ENCODE peak calls at places on chromosomes 7 and 10, in ten cellular contexts. One of them, this sample, is unnamed.
A peak's percentile ranks its signal among the peaks of the same experiment; 100 is the strongest.

GRCh38 chr10:49202266-49202665 is 14.1 kb upstream of the TMEM273 start:
- DNase-seq in transverse colon: no peak
- DNase-seq in mammary epithelial cell: no peak
- DNase-seq in psoas muscle: no peak
- DNase-seq in breast epithelium: no peak
- DNase-seq in thyroid gland: no peak
- DNase-seq in A549: no peak
- DNase-seq in endothelial cell: no peak
- DNase-seq in GM13977: no peak
- DNase-seq in adrenal gland: no peak
- DNase-seq in this sample: no peak

GRCh38 chr7:148699772-148700629 is 1.3 kb downstream of the CUL1 start:
- DNase-seq in adrenal gland: no peak
- DNase-seq in transverse colon: no peak
- DNase-seq in endothelial cell: no peak
- DNase-seq in A549: peak; percentile 9
- DNase-seq in GM13977: no peak
- DNase-seq in mammary epithelial cell: no peak
- DNase-seq in thyroid gland: no peak
- DNase-seq in breast epithelium: no peak
- DNase-seq in psoas muscle: no peak
- DNase-seq in this sample: no peak

GRCh38 chr7:8325067-8325466 is 63.1 kb upstream of the ICA1 start:
- DNase-seq in GM13977: no peak
- DNase-seq in endothelial cell: no peak
- DNase-seq in breast epithelium: no peak
- DNase-seq in mammary epithelial cell: peak; percentile 20
- DNase-seq in psoas muscle: no peak
- DNase-seq in A549: no peak
- DNase-seq in transverse colon: no peak
- DNase-seq in thyroid gland: no peak
- DNase-seq in adrenal gland: no peak
- DNase-seq in this sample: no peak

GRCh38 chr10:101273330-101273729 is 44.1 kb upstream of the LBX1 start:
- DNase-seq in mammary epithelial cell: peak; percentile 25
- DNase-seq in GM13977: no peak
- DNase-seq in A549: no peak
- DNase-seq in psoas muscle: no peak
- DNase-seq in thyroid gland: no peak
- DNase-seq in breast epithelium: no peak
- DNase-seq in adrenal gland: no peak
- DNase-seq in transverse colon: no peak
- DNase-seq in endothelial cell: no peak
- DNase-seq in this sample: no peak

GRCh38 chr7:87628780-87629569 is 777 bp downstream of the RUNDC3B start:
- DNase-seq in endothelial cell: peak; percentile 20
- DNase-seq in thyroid gland: peak; percentile 57
- DNase-seq in psoas muscle: peak; percentile 17
- DNase-seq in mammary epithelial cell: peak; percentile 49
- DNase-seq in A549: peak; percentile 11
- DNase-seq in breast epithelium: no peak
- DNase-seq in transverse colon: peak; percentile 73
- DNase-seq in adrenal gland: peak; percentile 89
- DNase-seq in GM13977: peak; percentile 17
- DNase-seq in this sample: no peak

GRCh38 chr10:22897371-22897770 is 30.5 kb upstream of the ARMC3 start:
- DNase-seq in adrenal gland: no peak
- DNase-seq in breast epithelium: no peak
- DNase-seq in transverse colon: no peak
- DNase-seq in GM13977: no peak
- DNase-seq in mammary epithelial cell: no peak
- DNase-seq in psoas muscle: no peak
- DNase-seq in endothelial cell: no peak
- DNase-seq in thyroid gland: no peak
- DNase-seq in A549: no peak
- DNase-seq in this sample: no peak

GRCh38 chr10:124308811-124309210 is 109.9 kb downstream of the OAT start:
- DNase-seq in transverse colon: no peak
- DNase-seq in breast epithelium: no peak
- DNase-seq in GM13977: no peak
- DNase-seq in adrenal gland: no peak
- DNase-seq in mammary epithelial cell: no peak
- DNase-seq in endothelial cell: no peak
- DNase-seq in thyroid gland: no peak
- DNase-seq in A549: no peak
- DNase-seq in psoas muscle: no peak
- DNase-seq in this sample: no peak

GRCh38 chr7:75621124-75621523 is 117.6 kb downstream of the HIP1 start:
- DNase-seq in GM13977: no peak
- DNase-seq in psoas muscle: no peak
- DNase-seq in adrenal gland: no peak
- DNase-seq in transverse colon: no peak
- DNase-seq in breast epithelium: no peak
- DNase-seq in A549: no peak
- DNase-seq in thyroid gland: no peak
- DNase-seq in endothelial cell: no peak
- DNase-seq in mammary epithelial cell: no peak
- DNase-seq in this sample: no peak

GRCh38 chr7:76131872-76132271 is 69.8 kb upstream of the SRRM3 start:
- DNase-seq in GM13977: no peak
- DNase-seq in breast epithelium: no peak
- DNase-seq in adrenal gland: no peak
- DNase-seq in mammary epithelial cell: no peak
- DNase-seq in psoas muscle: no peak
- DNase-seq in endothelial cell: no peak
- DNase-seq in A549: no peak
- DNase-seq in transverse colon: no peak
- DNase-seq in thyroid gland: no peak
- DNase-seq in this sample: no peak

GRCh38 chr7:2635810-2636701 is 4.3 kb downstream of the TTYH3 start:
- DNase-seq in mammary epithelial cell: no peak
- DNase-seq in endothelial cell: no peak
- DNase-seq in adrenal gland: peak; percentile 90
- DNase-seq in thyroid gland: peak; percentile 98
- DNase-seq in A549: no peak
- DNase-seq in GM13977: no peak
- DNase-seq in psoas muscle: peak; percentile 64
- DNase-seq in transverse colon: no peak
- DNase-seq in breast epithelium: no peak
- DNase-seq in this sample: peak; percentile 68

GRCh38 chr7:133846203-133846945 is 280.8 kb upstream of the LRGUK start:
- DNase-seq in breast epithelium: no peak
- DNase-seq in thyroid gland: no peak
- DNase-seq in transverse colon: no peak
- DNase-seq in GM13977: no peak
- DNase-seq in A549: no peak
- DNase-seq in adrenal gland: no peak
- DNase-seq in endothelial cell: no peak
- DNase-seq in mammary epithelial cell: no peak
- DNase-seq in psoas muscle: no peak
- DNase-seq in this sample: no peak

GRCh38 chr10:26488344-26488743 is 50.2 kb downstream of the APBB1IP start:
- DNase-seq in breast epithelium: no peak
- DNase-seq in mammary epithelial cell: no peak
- DNase-seq in A549: peak; percentile 70
- DNase-seq in thyroid gland: no peak
- DNase-seq in adrenal gland: no peak
- DNase-seq in GM13977: no peak
- DNase-seq in endothelial cell: no peak
- DNase-seq in psoas muscle: no peak
- DNase-seq in transverse colon: no peak
- DNase-seq in this sample: no peak

GRCh38 chr10:5303504-5303903 is 61.3 kb upstream of the UCN3 start:
- DNase-seq in mammary epithelial cell: no peak
- DNase-seq in endothelial cell: no peak
- DNase-seq in GM13977: no peak
- DNase-seq in adrenal gland: no peak
- DNase-seq in A549: no peak
- DNase-seq in transverse colon: no peak
- DNase-seq in psoas muscle: no peak
- DNase-seq in thyroid gland: no peak
- DNase-seq in breast epithelium: no peak
- DNase-seq in this sample: no peak

GRCh38 chr7:50119815-50120637 is 27.0 kb upstream of the ZPBP start:
- DNase-seq in GM13977: peak; percentile 7
- DNase-seq in transverse colon: no peak
- DNase-seq in A549: peak; percentile 5
- DNase-seq in thyroid gland: no peak
- DNase-seq in psoas muscle: no peak
- DNase-seq in breast epithelium: no peak
- DNase-seq in adrenal gland: no peak
- DNase-seq in endothelial cell: peak; percentile 50
- DNase-seq in mammary epithelial cell: no peak
- DNase-seq in this sample: no peak

GRCh38 chr10:69004821-69005220 is 16.2 kb downstream of the KIFBP start:
- DNase-seq in mammary epithelial cell: no peak
- DNase-seq in transverse colon: no peak
- DNase-seq in A549: peak; percentile 47
- DNase-seq in endothelial cell: no peak
- DNase-seq in adrenal gland: no peak
- DNase-seq in GM13977: peak; percentile 39
- DNase-seq in thyroid gland: no peak
- DNase-seq in breast epithelium: no peak
- DNase-seq in psoas muscle: no peak
- DNase-seq in this sample: peak; percentile 26

GRCh38 chr10:119333146-119333792 is 125.9 kb downstream of the GRK5 start:
- DNase-seq in endothelial cell: no peak
- DNase-seq in mammary epithelial cell: peak; percentile 30
- DNase-seq in breast epithelium: no peak
- DNase-seq in GM13977: no peak
- DNase-seq in adrenal gland: no peak
- DNase-seq in transverse colon: no peak
- DNase-seq in psoas muscle: no peak
- DNase-seq in thyroid gland: no peak
- DNase-seq in A549: no peak
- DNase-seq in this sample: no peak

DNA sequence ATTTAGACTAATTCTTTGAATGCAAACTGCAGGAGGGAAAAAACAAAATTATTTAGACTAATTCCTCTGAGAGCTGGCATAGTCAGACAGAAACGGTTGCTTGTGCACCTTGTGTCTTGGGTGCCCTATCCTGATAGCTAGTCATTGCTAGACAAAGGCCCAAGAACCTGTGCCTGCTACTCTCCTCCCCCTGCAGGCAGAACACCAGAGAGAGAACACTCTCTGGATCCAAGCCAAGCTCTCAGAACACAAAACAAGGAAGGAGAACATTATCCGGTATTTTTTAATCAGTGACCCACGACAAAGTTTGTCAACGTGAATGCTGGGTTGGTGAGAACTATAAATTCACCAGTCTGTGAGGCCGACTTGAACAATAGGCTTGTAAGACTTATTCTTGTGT is 18.9 kb upstream of the PPP1R9A start:
- DNase-seq in mammary epithelial cell: peak; percentile 8
- DNase-seq in adrenal gland: peak; percentile 65
- DNase-seq in transverse colon: peak; percentile 19
- DNase-seq in A549: peak; percentile 47
- DNase-seq in GM13977: no peak
- DNase-seq in psoas muscle: no peak
- DNase-seq in thyroid gland: peak; percentile 72
- DNase-seq in endothelial cell: no peak
- DNase-seq in breast epithelium: peak; percentile 23
- DNase-seq in this sample: no peak
- TF ChIP-seq CTCF in mammary epithelial cell: peak; percentile 37
- TF ChIP-seq CTCF in adrenal gland: peak; percentile 10
- TF ChIP-seq CTCF in transverse colon: peak; percentile 20
- TF ChIP-seq CTCF in A549: no peak
- TF ChIP-seq CTCF in GM13977: no peak
- TF ChIP-seq CTCF in psoas muscle: no peak
- TF ChIP-seq CTCF in thyroid gland: peak; percentile 50
- TF ChIP-seq CTCF in endothelial cell: no peak
- TF ChIP-seq CTCF in breast epithelium: no peak
- TF ChIP-seq CTCF in this sample: peak; percentile 24

GRCh38 chr10:44949127-44949802 is 10.3 kb upstream of the RASSF4 start:
- DNase-seq in GM13977: no peak
- DNase-seq in psoas muscle: no peak
- DNase-seq in adrenal gland: peak; percentile 23
- DNase-seq in breast epithelium: no peak
- DNase-seq in endothelial cell: no peak
- DNase-seq in transverse colon: no peak
- DNase-seq in A549: no peak
- DNase-seq in mammary epithelial cell: no peak
- DNase-seq in thyroid gland: no peak
- DNase-seq in this sample: no peak
- TF ChIP-seq CTCF in GM13977: no peak
- TF ChIP-seq CTCF in psoas muscle: no peak
- TF ChIP-seq CTCF in adrenal gland: no peak
- TF ChIP-seq CTCF in breast epithelium: no peak
- TF ChIP-seq CTCF in endothelial cell: no peak
- TF ChIP-seq CTCF in transverse colon: no peak
- TF ChIP-seq CTCF in A549: no peak
- TF ChIP-seq CTCF in mammary epithelial cell: peak; percentile 2
- TF ChIP-seq CTCF in thyroid gland: no peak
- TF ChIP-seq CTCF in this sample: peak; percentile 8

DNA sequence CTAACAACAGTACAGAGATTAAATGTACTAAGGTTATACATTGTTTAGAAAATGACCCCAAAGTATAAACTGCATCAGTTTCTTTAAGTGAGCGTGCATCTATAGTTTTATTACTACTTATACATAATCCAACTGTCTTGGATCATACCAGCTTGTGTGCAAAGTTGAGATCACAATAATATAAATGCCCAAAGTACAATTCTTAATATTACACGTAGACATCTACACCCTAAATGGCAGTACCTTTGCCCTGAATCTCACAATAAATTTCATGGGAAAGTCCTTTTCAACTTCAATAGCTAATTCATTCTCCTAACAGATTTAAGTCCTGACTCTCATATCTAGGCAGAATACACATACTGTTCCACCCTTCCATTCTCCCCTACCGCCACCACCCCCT is 11.8 kb downstream of the SCIN start:
- DNase-seq in psoas muscle: no peak
- DNase-seq in GM13977: no peak
- DNase-seq in transverse colon: no peak
- DNase-seq in A549: no peak
- DNase-seq in breast epithelium: no peak
- DNase-seq in mammary epithelial cell: no peak
- DNase-seq in thyroid gland: no peak
- DNase-seq in endothelial cell: no peak
- DNase-seq in adrenal gland: no peak
- DNase-seq in this sample: no peak
- TF ChIP-seq CTCF in psoas muscle: no peak
- TF ChIP-seq CTCF in GM13977: no peak
- TF ChIP-seq CTCF in transverse colon: no peak
- TF ChIP-seq CTCF in A549: no peak
- TF ChIP-seq CTCF in breast epithelium: no peak
- TF ChIP-seq CTCF in mammary epithelial cell: no peak
- TF ChIP-seq CTCF in thyroid gland: no peak
- TF ChIP-seq CTCF in endothelial cell: no peak
- TF ChIP-seq CTCF in adrenal gland: no peak
- TF ChIP-seq CTCF in this sample: no peak

GRCh38 chr10:59709472-59710125 is at the start of gene SLC16A9:
- DNase-seq in thyroid gland: peak; percentile 92
- DNase-seq in breast epithelium: peak; percentile 19
- DNase-seq in endothelial cell: peak; percentile 62
- DNase-seq in mammary epithelial cell: peak; percentile 66
- DNase-seq in A549: peak; percentile 36
- DNase-seq in psoas muscle: peak; percentile 52
- DNase-seq in GM13977: peak; percentile 89
- DNase-seq in transverse colon: peak; percentile 69
- DNase-seq in adrenal gland: peak; percentile 88
- DNase-seq in this sample: peak; percentile 8
- TF ChIP-seq CTCF in thyroid gland: peak; percentile 34
- TF ChIP-seq CTCF in breast epithelium: no peak
- TF ChIP-seq CTCF in endothelial cell: no peak
- TF ChIP-seq CTCF in mammary epithelial cell: peak; percentile 30
- TF ChIP-seq CTCF in A549: peak; percentile 33
- TF ChIP-seq CTCF in psoas muscle: peak; percentile 43
- TF ChIP-seq CTCF in GM13977: peak; percentile 21
- TF ChIP-seq CTCF in transverse colon: peak; percentile 40
- TF ChIP-seq CTCF in adrenal gland: no peak
- TF ChIP-seq CTCF in this sample: peak; percentile 47

This sample was measured in astrocyte of the cerebellum.